ENCODE peak calls at places on chromosomes 2 and 18, in five cellular contexts. R is mesendoderm, K is HFFc6, B is neural progenitor cell, Y is NCI-H345. Q is an unnamed sample.

GRCh38 chr2:162821176-162821575 is 17.4 kb downstream of the KCNH7 start:
- DNase-seq in R (no peak), K (peak), B (no peak), Y (no peak), Q (peak)

GRCh38 chr2:66446178-66446860 is 11.4 kb downstream of the MEIS1 start:
- DNase-seq in R (peak), K (peak), B (peak), Y (no peak), Q (peak)

GRCh38 chr18:48949606-48950535 is 894 bp downstream of the SMAD7 start:
- DNase-seq in R (peak), K (no peak), B (peak), Y (peak), Q (peak)

GRCh38 chr2:21260316-21260715 is 136.5 kb downstream of the TDRD15 start:
- DNase-seq in R (no peak), K (no peak), B (no peak), Y (no peak), Q (no peak)

GRCh38 chr2:233498126-233498525 is 68.5 kb downstream of the USP40 start:
- DNase-seq in R (no peak), K (no peak), B (no peak), Y (no peak), Q (no peak)

GRCh38 chr18:8982416-8983183 is 119.9 kb upstream of the NDUFV2 start:
- DNase-seq in R (peak), K (peak), B (peak), Y (peak), Q (peak)

GRCh38 chr2:80053522-80054338 is 250.8 kb downstream of the LRRTM1 start:
- DNase-seq in R (peak), K (no peak), B (no peak), Y (no peak), Q (no peak)

GRCh38 chr2:156565066-156565710 is 129.0 kb downstream of the GPD2 start:
- DNase-seq in R (peak), K (peak), B (peak), Y (no peak), Q (peak)

GRCh38 chr2:95091885-95092555 is 29.6 kb downstream of the MRPS5 start:
- DNase-seq in R (no peak), K (no peak), B (no peak), Y (no peak), Q (no peak)

GRCh38 chr2:81598437-81598836 is 1293.9 kb upstream of the LRRTM1 start:
- DNase-seq in R (no peak), K (no peak), B (no peak), Y (no peak), Q (no peak)

GRCh38 chr2:100213595-100213994 is 71.2 kb upstream of the AFF3 start:
- DNase-seq in R (no peak), K (no peak), B (no peak), Y (no peak), Q (no peak)

GRCh38 chr2:86010083-86010482 is 95.6 kb downstream of the POLR1A start:
- DNase-seq in R (no peak), K (no peak), B (no peak), Y (no peak), Q (no peak)

GRCh38 chr2:30366199-30366691 is 80.8 kb upstream of the LCLAT1 start:
- DNase-seq in R (no peak), K (peak), B (no peak), Y (no peak), Q (peak)

GRCh38 chr2:579351-579886 is 97.8 kb downstream of the TMEM18 start:
- DNase-seq in R (no peak), K (no peak), B (no peak), Y (peak), Q (no peak)

GRCh38 chr2:51846796-51847195 is 814.9 kb upstream of the NRXN1 start:
- DNase-seq in R (no peak), K (no peak), B (no peak), Y (no peak), Q (no peak)

GRCh38 chr2:151063271-151063670 is 198.4 kb downstream of the RBM43 start:
- DNase-seq in R (peak), K (peak), B (no peak), Y (peak), Q (peak)